ENCODE peak calls at places on chromosome 6, in ten cellular contexts. One of them, this sample, is unnamed.
A peak's percentile ranks its signal among the peaks of the same experiment; 100 is the strongest.

GRCh38 chr6:37758647-37759046 is 60.9 kb upstream of the ZFAND3 start:
- DNase-seq in testis: no peak
- DNase-seq in HL-60: no peak
- DNase-seq in OCI-LY7: no peak
- DNase-seq in mammary epithelial cell: no peak
- DNase-seq in astrocyte of the spinal cord: no peak
- DNase-seq in colonic mucosa: no peak
- DNase-seq in fibroblast of lung: no peak
- DNase-seq in hepatocyte: no peak
- DNase-seq in fibroblast of the aortic adventitia: no peak
- DNase-seq in this sample: no peak

GRCh38 chr6:149846321-149846720 is 17.8 kb downstream of the LRP11 start:
- DNase-seq in HL-60: no peak
- DNase-seq in OCI-LY7: no peak
- DNase-seq in fibroblast of the aortic adventitia: peak; percentile 89
- DNase-seq in fibroblast of lung: peak; percentile 71
- DNase-seq in testis: peak; percentile 53
- DNase-seq in astrocyte of the spinal cord: peak; percentile 89
- DNase-seq in colonic mucosa: no peak
- DNase-seq in hepatocyte: no peak
- DNase-seq in mammary epithelial cell: peak; percentile 74
- DNase-seq in this sample: no peak

GRCh38 chr6:111105578-111105977 is 18.3 kb downstream of the SLC16A10 start:
- DNase-seq in astrocyte of the spinal cord: peak; percentile 22
- DNase-seq in fibroblast of lung: peak; percentile 27
- DNase-seq in hepatocyte: peak; percentile 86
- DNase-seq in OCI-LY7: no peak
- DNase-seq in HL-60: no peak
- DNase-seq in mammary epithelial cell: peak; percentile 71
- DNase-seq in colonic mucosa: peak; percentile 91
- DNase-seq in testis: peak; percentile 33
- DNase-seq in fibroblast of the aortic adventitia: no peak
- DNase-seq in this sample: no peak

GRCh38 chr6:142802124-142802523 is 142.9 kb downstream of the HIVEP2 start:
- DNase-seq in hepatocyte: peak; percentile 68
- DNase-seq in OCI-LY7: no peak
- DNase-seq in mammary epithelial cell: peak; percentile 98
- DNase-seq in colonic mucosa: no peak
- DNase-seq in testis: no peak
- DNase-seq in HL-60: peak; percentile 23
- DNase-seq in fibroblast of lung: peak; percentile 90
- DNase-seq in fibroblast of the aortic adventitia: peak; percentile 95
- DNase-seq in astrocyte of the spinal cord: peak; percentile 97
- DNase-seq in this sample: peak; percentile 56

GRCh38 chr6:163314791-163315404 is 99.6 kb upstream of the QKI start:
- DNase-seq in hepatocyte: no peak
- DNase-seq in fibroblast of the aortic adventitia: no peak
- DNase-seq in fibroblast of lung: no peak
- DNase-seq in colonic mucosa: no peak
- DNase-seq in mammary epithelial cell: no peak
- DNase-seq in testis: no peak
- DNase-seq in OCI-LY7: no peak
- DNase-seq in astrocyte of the spinal cord: no peak
- DNase-seq in HL-60: no peak
- DNase-seq in this sample: no peak

GRCh38 chr6:162973975-162974374 is 246.2 kb downstream of the PACRG start:
- DNase-seq in fibroblast of the aortic adventitia: no peak
- DNase-seq in hepatocyte: no peak
- DNase-seq in fibroblast of lung: peak; percentile 49
- DNase-seq in colonic mucosa: no peak
- DNase-seq in OCI-LY7: no peak
- DNase-seq in HL-60: no peak
- DNase-seq in testis: no peak
- DNase-seq in astrocyte of the spinal cord: no peak
- DNase-seq in mammary epithelial cell: no peak
- DNase-seq in this sample: no peak

GRCh38 chr6:48200874-48201273 is 89.9 kb upstream of the PTCHD4 start:
- DNase-seq in OCI-LY7: no peak
- DNase-seq in testis: no peak
- DNase-seq in HL-60: no peak
- DNase-seq in fibroblast of the aortic adventitia: no peak
- DNase-seq in mammary epithelial cell: no peak
- DNase-seq in fibroblast of lung: no peak
- DNase-seq in hepatocyte: no peak
- DNase-seq in astrocyte of the spinal cord: no peak
- DNase-seq in colonic mucosa: no peak
- DNase-seq in this sample: no peak

GRCh38 chr6:73079611-73079955 is 145.7 kb downstream of the KHDC1L start:
- DNase-seq in HL-60: no peak
- DNase-seq in fibroblast of lung: peak; percentile 35
- DNase-seq in astrocyte of the spinal cord: peak; percentile 81
- DNase-seq in fibroblast of the aortic adventitia: peak; percentile 54
- DNase-seq in testis: no peak
- DNase-seq in OCI-LY7: no peak
- DNase-seq in mammary epithelial cell: peak; percentile 68
- DNase-seq in colonic mucosa: no peak
- DNase-seq in hepatocyte: peak; percentile 8
- DNase-seq in this sample: no peak

GRCh38 chr6:141956046-141956761 is 176.5 kb upstream of the GJE1 start:
- DNase-seq in testis: peak; percentile 24
- DNase-seq in OCI-LY7: no peak
- DNase-seq in colonic mucosa: no peak
- DNase-seq in astrocyte of the spinal cord: peak; percentile 1
- DNase-seq in fibroblast of lung: peak; percentile 12
- DNase-seq in mammary epithelial cell: no peak
- DNase-seq in fibroblast of the aortic adventitia: peak; percentile 35
- DNase-seq in HL-60: no peak
- DNase-seq in hepatocyte: peak; percentile 35
- DNase-seq in this sample: no peak

GRCh38 chr6:132446842-132447241 is 45.6 kb upstream of the MOXD1 start:
- DNase-seq in fibroblast of the aortic adventitia: no peak
- DNase-seq in HL-60: no peak
- DNase-seq in OCI-LY7: no peak
- DNase-seq in colonic mucosa: no peak
- DNase-seq in fibroblast of lung: no peak
- DNase-seq in astrocyte of the spinal cord: no peak
- DNase-seq in testis: no peak
- DNase-seq in hepatocyte: no peak
- DNase-seq in mammary epithelial cell: no peak
- DNase-seq in this sample: no peak

GRCh38 chr6:21613809-21614208 is 20.3 kb downstream of the SOX4 start:
- DNase-seq in HL-60: no peak
- DNase-seq in hepatocyte: no peak
- DNase-seq in colonic mucosa: no peak
- DNase-seq in fibroblast of the aortic adventitia: no peak
- DNase-seq in OCI-LY7: peak; percentile 32
- DNase-seq in testis: no peak
- DNase-seq in astrocyte of the spinal cord: no peak
- DNase-seq in fibroblast of lung: no peak
- DNase-seq in mammary epithelial cell: no peak
- DNase-seq in this sample: no peak

GRCh38 chr6:142827356-142827755 is 117.6 kb downstream of the HIVEP2 start:
- DNase-seq in hepatocyte: no peak
- DNase-seq in testis: no peak
- DNase-seq in fibroblast of lung: no peak
- DNase-seq in mammary epithelial cell: no peak
- DNase-seq in HL-60: no peak
- DNase-seq in OCI-LY7: no peak
- DNase-seq in fibroblast of the aortic adventitia: no peak
- DNase-seq in astrocyte of the spinal cord: no peak
- DNase-seq in colonic mucosa: peak; percentile 87
- DNase-seq in this sample: no peak

GRCh38 chr6:170175644-170176620 is 114.9 kb downstream of the DLL1 start:
- DNase-seq in testis: peak; percentile 34
- DNase-seq in hepatocyte: no peak
- DNase-seq in mammary epithelial cell: no peak
- DNase-seq in fibroblast of lung: no peak
- DNase-seq in OCI-LY7: no peak
- DNase-seq in HL-60: no peak
- DNase-seq in astrocyte of the spinal cord: no peak
- DNase-seq in colonic mucosa: peak; percentile 13
- DNase-seq in fibroblast of the aortic adventitia: no peak
- DNase-seq in this sample: no peak

GRCh38 chr6:170178266-170178560 is 112.7 kb downstream of the DLL1 start:
- DNase-seq in testis: no peak
- DNase-seq in colonic mucosa: no peak
- DNase-seq in OCI-LY7: no peak
- DNase-seq in fibroblast of the aortic adventitia: no peak
- DNase-seq in fibroblast of lung: no peak
- DNase-seq in hepatocyte: no peak
- DNase-seq in mammary epithelial cell: no peak
- DNase-seq in astrocyte of the spinal cord: no peak
- DNase-seq in HL-60: no peak
- DNase-seq in this sample: no peak

GRCh38 chr6:170174771-170175643 is 115.9 kb downstream of the DLL1 start:
- DNase-seq in OCI-LY7: no peak
- DNase-seq in testis: peak; percentile 13
- DNase-seq in astrocyte of the spinal cord: no peak
- DNase-seq in HL-60: no peak
- DNase-seq in mammary epithelial cell: no peak
- DNase-seq in colonic mucosa: peak; percentile 15
- DNase-seq in hepatocyte: no peak
- DNase-seq in fibroblast of lung: no peak
- DNase-seq in fibroblast of the aortic adventitia: no peak
- DNase-seq in this sample: no peak

GRCh38 chr6:170177383-170178265 is 113.3 kb downstream of the DLL1 start:
- DNase-seq in fibroblast of the aortic adventitia: no peak
- DNase-seq in mammary epithelial cell: no peak
- DNase-seq in astrocyte of the spinal cord: no peak
- DNase-seq in hepatocyte: no peak
- DNase-seq in OCI-LY7: no peak
- DNase-seq in colonic mucosa: peak; percentile 18
- DNase-seq in fibroblast of lung: no peak
- DNase-seq in testis: no peak
- DNase-seq in HL-60: no peak
- DNase-seq in this sample: no peak

DNA sequence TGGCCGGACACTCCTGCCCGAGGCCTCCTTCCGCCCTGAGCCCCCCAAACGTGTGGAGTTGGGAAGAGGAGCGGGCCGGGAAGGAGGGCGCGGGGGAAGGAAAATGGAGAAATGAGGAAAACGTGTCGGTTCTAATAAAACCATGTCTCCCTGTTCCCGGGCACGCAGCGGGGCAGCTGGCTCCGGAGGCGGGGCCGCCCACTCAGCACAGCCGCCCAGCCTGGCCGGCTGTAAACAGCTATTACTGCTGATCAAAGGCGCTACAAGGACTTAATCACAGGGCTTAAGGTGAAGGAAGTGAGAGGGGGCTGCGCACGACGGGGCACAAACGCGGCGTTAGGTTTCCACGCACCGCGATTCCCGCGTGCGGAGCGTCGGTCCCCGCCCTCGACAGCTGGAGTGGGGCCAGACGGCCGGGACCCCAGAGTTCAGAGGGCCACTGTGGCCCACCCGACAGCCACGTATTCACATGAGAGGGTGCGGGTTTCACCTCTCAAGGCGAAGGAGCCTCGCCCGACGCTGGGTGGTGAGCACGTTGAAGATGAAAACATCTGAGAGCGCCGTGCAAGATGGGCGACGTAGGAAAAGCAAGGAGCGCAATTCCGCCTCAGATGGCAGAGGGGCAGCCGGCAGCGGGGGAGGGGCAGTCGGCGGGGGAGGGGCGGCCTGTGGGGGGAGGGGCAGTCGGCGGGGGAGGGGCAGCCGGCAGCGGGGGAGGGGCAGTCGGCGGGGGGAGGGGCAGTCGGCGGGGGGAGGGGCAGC is 114.1 kb downstream of the DLL1 start:
- DNase-seq in colonic mucosa: peak; percentile 14
- DNase-seq in astrocyte of the spinal cord: no peak
- DNase-seq in fibroblast of lung: no peak
- DNase-seq in fibroblast of the aortic adventitia: no peak
- DNase-seq in mammary epithelial cell: no peak
- DNase-seq in OCI-LY7: no peak
- DNase-seq in hepatocyte: no peak
- DNase-seq in testis: no peak
- DNase-seq in HL-60: no peak
- DNase-seq in this sample: no peak
- H3K4me3 ChIP-seq in colonic mucosa: no peak overlapping the region
- H3K4me3 ChIP-seq in astrocyte of the spinal cord: no peak overlapping the region
- H3K4me3 ChIP-seq in fibroblast of lung: no peak overlapping the region
- H3K4me3 ChIP-seq in fibroblast of the aortic adventitia: no peak overlapping the region
- H3K4me3 ChIP-seq in mammary epithelial cell: no peak overlapping the region
- H3K4me3 ChIP-seq in OCI-LY7: no peak overlapping the region
- H3K4me3 ChIP-seq in hepatocyte: no peak overlapping the region
- H3K4me3 ChIP-seq in testis: peak overlapping the region; percentile 34
- H3K4me3 ChIP-seq in HL-60: no peak overlapping the region
- H3K4me3 ChIP-seq in this sample: no peak overlapping the region

GRCh38 chr6:134537146-134537555 is 219.2 kb upstream of the SGK1 start:
- DNase-seq in hepatocyte: no peak
- DNase-seq in HL-60: no peak
- DNase-seq in OCI-LY7: no peak
- DNase-seq in testis: no peak
- DNase-seq in fibroblast of the aortic adventitia: peak; percentile 78
- DNase-seq in mammary epithelial cell: peak; percentile 100
- DNase-seq in fibroblast of lung: peak; percentile 73
- DNase-seq in colonic mucosa: no peak
- DNase-seq in astrocyte of the spinal cord: peak; percentile 93
- DNase-seq in this sample: no peak
- TF ChIP-seq CTCF in hepatocyte: no peak
- TF ChIP-seq CTCF in HL-60: no peak
- TF ChIP-seq CTCF in OCI-LY7: no peak
- TF ChIP-seq CTCF in testis: no peak
- TF ChIP-seq CTCF in fibroblast of the aortic adventitia: no peak
- TF ChIP-seq CTCF in mammary epithelial cell: no peak
- TF ChIP-seq CTCF in fibroblast of lung: no peak
- TF ChIP-seq CTCF in colonic mucosa: no peak
- TF ChIP-seq CTCF in astrocyte of the spinal cord: no peak
- TF ChIP-seq CTCF in this sample: no peak

DNA sequence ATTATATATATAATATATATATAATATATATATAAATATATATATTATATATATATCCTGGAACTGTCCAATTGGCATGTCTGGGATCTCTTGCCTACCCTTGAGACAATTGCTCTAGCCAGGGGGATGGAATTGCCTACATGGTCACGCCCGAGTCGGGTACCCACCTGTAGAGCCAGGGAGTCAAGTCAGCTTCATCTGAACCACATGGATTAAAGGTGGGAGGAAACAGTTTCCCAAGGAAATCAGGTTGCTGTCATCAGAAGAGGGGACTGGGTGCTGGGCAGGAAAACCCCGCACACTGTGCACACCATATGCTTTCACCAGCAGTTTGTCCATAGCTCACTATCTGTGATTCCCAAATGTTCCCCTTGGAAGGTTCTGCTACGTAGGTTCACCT is 252.5 kb upstream of the NOX3 start:
- DNase-seq in astrocyte of the spinal cord: no peak
- DNase-seq in fibroblast of lung: no peak
- DNase-seq in mammary epithelial cell: no peak
- DNase-seq in testis: no peak
- DNase-seq in fibroblast of the aortic adventitia: no peak
- DNase-seq in hepatocyte: no peak
- DNase-seq in colonic mucosa: no peak
- DNase-seq in HL-60: no peak
- DNase-seq in OCI-LY7: no peak
- DNase-seq in this sample: no peak
- H3K4me3 ChIP-seq in astrocyte of the spinal cord: no peak overlapping the region
- H3K4me3 ChIP-seq in fibroblast of lung: no peak overlapping the region
- H3K4me3 ChIP-seq in mammary epithelial cell: no peak overlapping the region
- H3K4me3 ChIP-seq in testis: no peak overlapping the region
- H3K4me3 ChIP-seq in fibroblast of the aortic adventitia: no peak overlapping the region
- H3K4me3 ChIP-seq in hepatocyte: no peak overlapping the region
- H3K4me3 ChIP-seq in colonic mucosa: no peak overlapping the region
- H3K4me3 ChIP-seq in HL-60: no peak overlapping the region
- H3K4me3 ChIP-seq in OCI-LY7: no peak overlapping the region
- H3K4me3 ChIP-seq in this sample: no peak overlapping the region

GRCh38 chr6:84243240-84243639 is 15.8 kb upstream of the CEP162 start:
- DNase-seq in mammary epithelial cell: no peak
- DNase-seq in hepatocyte: no peak
- DNase-seq in testis: no peak
- DNase-seq in colonic mucosa: no peak
- DNase-seq in fibroblast of lung: no peak
- DNase-seq in OCI-LY7: no peak
- DNase-seq in fibroblast of the aortic adventitia: peak; percentile 18
- DNase-seq in astrocyte of the spinal cord: no peak
- DNase-seq in HL-60: no peak
- DNase-seq in this sample: no peak
- TF ChIP-seq CTCF in mammary epithelial cell: no peak
- TF ChIP-seq CTCF in hepatocyte: peak; percentile 27
- TF ChIP-seq CTCF in testis: no peak
- TF ChIP-seq CTCF in colonic mucosa: no peak
- TF ChIP-seq CTCF in fibroblast of lung: no peak
- TF ChIP-seq CTCF in OCI-LY7: peak; percentile 9
- TF ChIP-seq CTCF in fibroblast of the aortic adventitia: no peak
- TF ChIP-seq CTCF in astrocyte of the spinal cord: no peak
- TF ChIP-seq CTCF in HL-60: no peak
- TF ChIP-seq CTCF in this sample: no peak